ENCODE peak calls at places on chromosomes 1 and 21, in eight cellular contexts. F, A, P, B, J, Z, I and U are unnamed samples. For H3K4me1, the result is how much of the 10 kb centered on the place peaks cover.

GRCh38 chr1:20356850-20357459 is 66.3 kb downstream of the VWA5B1 start:
- DNase-seq in F (no peak), A (no peak), P (no peak), B (peak), J (no peak), Z (no peak), I (no peak), U (peak)

GRCh38 chr21:18608226-18608625 is 204.6 kb upstream of the TMPRSS15 start:
- DNase-seq in F (no peak), A (no peak), P (no peak), B (no peak), J (no peak), Z (no peak), I (no peak), U (no peak)

GRCh38 chr1:75836528-75836927 is 39.8 kb downstream of the MSH4 start:
- DNase-seq in F (no peak), A (no peak), P (no peak), B (no peak), J (no peak), Z (no peak), I (no peak), U (no peak)

GRCh38 chr1:111851552-111851951 is 95.9 kb downstream of the DDX20 start:
- DNase-seq in F (no peak), A (no peak), P (no peak), B (peak), J (no peak), Z (no peak), I (no peak), U (no peak)

GRCh38 chr1:171017431-171017830 is 73.3 kb upstream of the FMO3 start:
- DNase-seq in F (no peak), A (no peak), P (no peak), B (no peak), J (no peak), Z (no peak), I (no peak), U (no peak)

GRCh38 chr1:184911830-184912229 is 62.5 kb downstream of the NIBAN1 start:
- DNase-seq in F (no peak), A (no peak), P (no peak), B (no peak), J (no peak), Z (no peak), I (no peak), U (no peak)

GRCh38 chr1:151371340-151371739 is 1.2 kb downstream of the SELENBP1 start:
- DNase-seq in F (peak), A (peak), P (peak), B (no peak), J (peak), Z (peak), I (no peak), U (no peak)

GRCh38 chr1:33281554-33282303 is 25.4 kb downstream of the ZNF362 start:
- DNase-seq in F (no peak), A (no peak), P (no peak), B (no peak), J (no peak), Z (no peak), I (no peak), U (no peak)

GRCh38 chr1:112716133-112716720 is 1.1 kb upstream of the PPM1J start:
- DNase-seq in F (peak), A (peak), P (peak), B (peak), J (peak), Z (peak), I (peak), U (peak)

GRCh38 chr1:152479792-152480595 is 30.6 kb upstream of the LCE5A start:
- DNase-seq in F (peak), A (no peak), P (peak), B (no peak), J (no peak), Z (no peak), I (peak), U (no peak)

GRCh38 chr1:20371411-20371810 is 80.7 kb downstream of the VWA5B1 start:
- DNase-seq in F (peak), A (no peak), P (peak), B (peak), J (no peak), Z (no peak), I (no peak), U (no peak)

GRCh38 chr1:203127672-203128611 is at the start of gene ADORA1:
- DNase-seq in F (peak), A (peak), P (peak), B (peak), J (peak), Z (peak), I (peak), U (peak)

GRCh38 chr1:203131548-203132200 is 4.1 kb downstream of the ADORA1 start:
- DNase-seq in F (no peak), A (no peak), P (no peak), B (no peak), J (no peak), Z (peak), I (no peak), U (no peak)

GRCh38 chr1:203129501-203130231 is 2.1 kb downstream of the ADORA1 start:
- DNase-seq in F (peak), A (peak), P (no peak), B (no peak), J (no peak), Z (peak), I (no peak), U (peak)

GRCh38 chr1:203128691-203129500 is 1.4 kb downstream of the ADORA1 start:
- DNase-seq in F (no peak), A (no peak), P (no peak), B (no peak), J (no peak), Z (peak), I (no peak), U (no peak)

GRCh38 chr1:203130358-203130992 is 2.9 kb downstream of the ADORA1 start:
- DNase-seq in F (no peak), A (no peak), P (no peak), B (no peak), J (no peak), Z (peak), I (no peak), U (no peak)
- H3K4me1 ChIP-seq in F (under half), A (half or more), P (half or more), B (under half), J (under half), Z (under half), I (under half), U (half or more)

GRCh38 chr1:220698607-220699016 is 8.4 kb downstream of the C1orf115 start:
- DNase-seq in F (no peak), A (no peak), P (no peak), B (no peak), J (no peak), Z (no peak), I (no peak), U (no peak)

GRCh38 chr1:220700591-220701179 is 10.5 kb downstream of the C1orf115 start:
- DNase-seq in F (no peak), A (no peak), P (peak), B (peak), J (no peak), Z (no peak), I (peak), U (no peak)

GRCh38 chr1:220697326-220697725 is 7.2 kb downstream of the C1orf115 start:
- DNase-seq in F (no peak), A (no peak), P (no peak), B (no peak), J (no peak), Z (no peak), I (no peak), U (no peak)

GRCh38 chr1:220696863-220697231 is 6.7 kb downstream of the C1orf115 start:
- DNase-seq in F (peak), A (no peak), P (peak), B (no peak), J (no peak), Z (no peak), I (no peak), U (no peak)

GRCh38 chr1:220699044-220699443 is 8.9 kb downstream of the C1orf115 start:
- DNase-seq in F (no peak), A (no peak), P (no peak), B (no peak), J (no peak), Z (no peak), I (no peak), U (no peak)
- H3K4me1 ChIP-seq in F (under half), A (under half), P (under half), B (under half), J (under half), Z (under half), I (under half), U (under half)

GRCh38 chr1:44405041-44405803 is at the start of gene RNF220:
- DNase-seq in F (peak), A (peak), P (peak), B (peak), J (peak), Z (no peak), I (no peak), U (peak)
- H3K4me1 ChIP-seq in F (under half), A (half or more), P (under half), B (under half), J (under half), Z (under half), I (under half), U (under half)

GRCh38 chr1:7388488-7389185 is 382.5 kb upstream of the VAMP3 start:
- DNase-seq in F (peak), A (peak), P (peak), B (no peak), J (peak), Z (peak), I (no peak), U (no peak)

GRCh38 chr1:7389201-7389785 is 381.8 kb upstream of the VAMP3 start:
- DNase-seq in F (peak), A (peak), P (peak), B (no peak), J (no peak), Z (peak), I (no peak), U (no peak)

GRCh38 chr1:7388141-7388487 is 383.0 kb upstream of the VAMP3 start:
- DNase-seq in F (no peak), A (peak), P (no peak), B (no peak), J (peak), Z (peak), I (no peak), U (no peak)

GRCh38 chr1:7390604-7391000 is 380.5 kb upstream of the VAMP3 start:
- DNase-seq in F (no peak), A (no peak), P (no peak), B (no peak), J (peak), Z (peak), I (no peak), U (no peak)

GRCh38 chr1:7389786-7390603 is 381.1 kb upstream of the VAMP3 start:
- DNase-seq in F (no peak), A (peak), P (no peak), B (no peak), J (peak), Z (peak), I (no peak), U (no peak)
- H3K4me1 ChIP-seq in F (under half), A (under half), P (under half), B (under half), J (under half), Z (under half), I (under half), U (under half)

DNA sequence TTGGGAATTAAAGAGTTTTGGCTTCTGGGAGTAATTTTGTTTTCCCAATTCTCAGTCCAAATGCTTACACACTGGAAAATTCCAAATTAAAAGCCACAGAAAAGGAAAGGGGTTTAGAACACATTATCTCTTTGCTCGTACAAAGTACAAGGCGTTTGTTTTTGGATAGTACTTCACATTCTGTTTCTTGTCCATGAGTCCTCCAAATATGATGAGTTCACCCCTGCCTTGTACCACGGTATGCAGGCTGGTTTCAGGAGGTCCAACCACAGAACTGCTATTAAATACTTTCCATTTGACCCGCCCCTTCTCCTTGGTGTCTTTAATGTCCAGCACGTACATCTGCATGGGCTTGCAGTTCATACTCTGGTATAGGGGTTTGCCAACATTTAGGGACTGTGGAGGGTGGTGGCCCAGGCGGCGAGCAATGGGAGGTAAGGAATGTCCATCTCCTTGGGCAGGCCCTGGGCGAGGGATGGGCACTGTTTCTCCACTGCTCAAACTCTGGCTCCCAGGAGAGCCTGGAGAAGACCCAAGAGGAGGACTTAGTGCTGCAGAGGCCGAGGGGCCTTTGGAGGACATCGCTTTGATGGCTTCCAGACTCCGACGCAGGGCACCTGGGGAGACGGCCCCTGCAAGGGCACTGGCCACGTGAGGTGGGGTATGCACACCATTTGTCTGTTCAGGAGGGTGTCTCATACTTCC is 13.7 kb upstream of the CPLANE2 start:
- DNase-seq in F (peak), A (no peak), P (peak), B (no peak), J (peak), Z (peak), I (no peak), U (no peak)
- H3K4me1 ChIP-seq in F (under half), A (half or more), P (under half), B (under half), J (under half), Z (half or more), I (under half), U (under half)

DNA sequence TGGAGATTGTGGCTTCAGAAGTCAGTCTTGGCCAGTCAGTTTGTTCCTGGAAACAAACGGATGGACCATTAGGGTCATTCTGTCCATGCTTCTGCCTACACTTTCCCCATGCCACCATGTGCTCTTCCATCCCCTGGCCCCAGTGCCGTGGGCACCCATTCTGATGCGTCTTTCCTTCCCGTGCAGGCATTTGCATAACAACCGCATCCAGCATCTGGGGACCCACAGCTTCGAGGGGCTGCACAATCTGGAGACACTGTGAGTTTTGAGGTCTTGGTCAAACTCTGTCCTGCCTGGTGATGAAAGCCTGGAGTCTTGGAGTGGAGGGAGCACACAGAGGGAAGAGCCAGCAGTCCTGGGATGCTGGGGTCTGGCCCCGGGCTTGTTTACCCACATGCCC is 61.1 kb downstream of the UBE2T start:
- DNase-seq in F (no peak), A (no peak), P (no peak), B (no peak), J (no peak), Z (no peak), I (no peak), U (no peak)
- H3K4me1 ChIP-seq in F (half or more), A (under half), P (under half), B (half or more), J (under half), Z (under half), I (under half), U (under half)

DNA sequence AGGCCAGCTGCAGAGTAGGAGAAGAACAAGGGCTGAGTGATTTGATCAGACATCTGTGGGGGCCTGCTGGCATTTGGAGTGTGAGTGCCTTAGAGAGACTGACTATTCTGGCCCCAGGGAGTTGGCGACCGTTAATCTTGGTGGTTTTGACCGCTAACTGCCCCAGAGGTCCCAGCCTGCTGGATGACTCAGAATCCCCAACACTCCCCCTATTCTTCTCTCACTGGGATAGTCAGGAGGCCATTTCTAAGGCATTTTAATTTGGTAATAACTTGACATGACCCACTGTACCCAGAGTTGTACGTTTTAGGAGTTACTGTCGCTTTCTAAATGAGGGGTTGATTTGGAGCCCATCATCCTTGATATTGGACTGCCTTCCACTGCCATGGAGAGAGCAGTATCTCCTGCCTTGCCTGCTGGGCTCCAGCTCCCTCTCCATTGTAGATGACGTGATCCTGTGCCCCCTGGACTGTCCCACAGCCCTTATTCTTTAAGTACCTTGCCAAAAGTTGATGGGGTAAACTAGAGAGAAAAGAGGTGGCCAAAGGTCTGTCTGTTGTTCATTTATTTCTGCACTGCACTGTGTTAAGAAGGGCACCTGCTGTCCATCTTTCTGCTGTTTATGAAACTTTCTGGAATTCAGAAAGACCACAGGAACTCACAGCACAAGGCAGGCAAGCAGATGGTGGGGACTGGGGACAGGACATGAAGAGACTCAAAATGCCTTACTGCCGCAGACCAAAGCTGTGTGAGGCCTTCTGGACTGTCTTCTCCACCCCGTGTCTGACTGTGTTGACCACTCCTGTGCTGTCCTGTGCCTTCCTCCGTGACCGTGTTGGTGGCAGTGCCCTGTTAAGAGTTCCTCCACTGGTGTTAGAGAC is 98.2 kb upstream of the ARTN start:
- DNase-seq in F (peak), A (no peak), P (peak), B (peak), J (peak), Z (peak), I (peak), U (peak)
- H3K4me1 ChIP-seq in F (under half), A (under half), P (under half), B (half or more), J (under half), Z (under half), I (under half), U (half or more)

GRCh38 chr1:18943162-18943561 is 13.3 kb downstream of the IFFO2 start:
- DNase-seq in F (no peak), A (no peak), P (no peak), B (no peak), J (no peak), Z (no peak), I (no peak), U (no peak)
- H3K4me1 ChIP-seq in F (under half), A (half or more), P (under half), B (half or more), J (under half), Z (half or more), I (under half), U (under half)